ENCODE peak calls at places on chromosomes 4 and X, in seven cellular contexts. T is stomach, Y is suprapubic skin, H is uterus, J is testis, X is IMR-90, S is K562. O is an unnamed sample.

GRCh38 chr4:88087004-88087403 is 71.4 kb downstream of the ABCG2 start:
- DNase-seq in S (no peak), Y (no peak), H (no peak), T (no peak), J (no peak), X (no peak), O (no peak)

GRCh38 chr4:7252051-7252450 is 59.7 kb downstream of the SORCS2 start:
- DNase-seq in H (no peak), J (no peak), Y (no peak), S (no peak), T (no peak), X (no peak), O (no peak)

GRCh38 chr4:13907255-13907751 is 279.8 kb upstream of the BOD1L1 start:
- DNase-seq in S (no peak), T (no peak), X (peak; percentile 99), J (no peak), Y (no peak), H (no peak), O (no peak)

GRCh38 chr4:92236907-92237306 is 66.9 kb upstream of the GRID2 start:
- DNase-seq in T (no peak), X (peak; percentile 77), S (no peak), J (no peak), Y (no peak), H (no peak), O (no peak)

GRCh38 chr4:41927761-41928499 is 7.3 kb upstream of the TMEM33 start:
- DNase-seq in T (no peak), X (no peak), J (no peak), Y (no peak), S (no peak), H (no peak), O (no peak)

GRCh38 chr4:67549123-67549522 is 3.8 kb upstream of the CENPC start:
- DNase-seq in S (no peak), J (no peak), X (no peak), Y (no peak), T (no peak), H (no peak), O (peak; percentile 54)

GRCh38 chr4:158170691-158171455 is 2.0 kb downstream of the GASK1B start:
- DNase-seq in J (peak; percentile 84), T (no peak), Y (peak; percentile 67), S (peak; percentile 25), X (peak; percentile 23), H (peak; percentile 72), O (peak; percentile 75)

GRCh38 chr4:170497729-170498128 is 408.0 kb upstream of the AADAT start:
- DNase-seq in Y (no peak), S (no peak), X (no peak), H (no peak), T (no peak), J (no peak), O (no peak)

GRCh38 chrX:136065044-136065671 is 79.9 kb downstream of the SLC9A6 start:
- DNase-seq in X (peak; percentile 47), J (no peak), H (peak; percentile 39), S (no peak), Y (no peak), T (no peak), O (no peak)

GRCh38 chr4:3706565-3707422 is 59.4 kb upstream of the ADRA2C start:
- DNase-seq in S (no peak), X (no peak), T (no peak), H (no peak), J (no peak), Y (peak; percentile 42), O (no peak)

GRCh38 chrX:17788439-17788838 is 51.1 kb downstream of the SCML1 start:
- DNase-seq in X (peak; percentile 16), S (peak; percentile 67), H (peak; percentile 36), J (peak; percentile 43), T (peak; percentile 39), Y (no peak), O (peak; percentile 26)

GRCh38 chrX:120795301-120795700 is 80.4 kb downstream of the CT47B1 start:
- DNase-seq in J (no peak), S (no peak), H (no peak), T (no peak), X (no peak), Y (no peak), O (no peak)

GRCh38 chrX:12563121-12563520 is 228.1 kb upstream of the PRPS2 start:
- DNase-seq in J (no peak), H (no peak), S (no peak), Y (no peak), T (no peak), X (peak; percentile 38), O (no peak)

GRCh38 chr4:5921981-5922380 is 29.1 kb upstream of the CRMP1 start:
- DNase-seq in X (no peak), H (no peak), Y (no peak), S (no peak), J (no peak), T (no peak), O (no peak)

GRCh38 chr4:144183165-144183564 is 42.6 kb upstream of the GYPA start:
- DNase-seq in H (no peak), S (no peak), J (no peak), T (no peak), X (no peak), Y (no peak), O (no peak)

GRCh38 chr4:1723131-1723801 is 1.9 kb downstream of the TACC3 start:
- DNase-seq in J (no peak), S (no peak), H (no peak), T (no peak), Y (no peak), X (no peak), O (no peak)

GRCh38 chr4:55849724-55850123 is 3.7 kb upstream of the EXOC1 start:
- DNase-seq in H (no peak), S (no peak), T (no peak), J (no peak), X (no peak), Y (no peak), O (no peak)

GRCh38 chr4:55851885-55852284 is 1.6 kb upstream of the EXOC1 start:
- DNase-seq in H (no peak), J (no peak), Y (no peak), T (no peak), S (no peak), X (no peak), O (no peak)

GRCh38 chr4:55854132-55854531 is 684 bp downstream of the EXOC1 start:
- DNase-seq in X (no peak), J (no peak), Y (no peak), H (no peak), S (no peak), T (no peak), O (peak; percentile 38)

GRCh38 chr4:55857586-55857985 is 4.1 kb downstream of the EXOC1 start:
- DNase-seq in Y (no peak), H (no peak), J (no peak), T (no peak), S (no peak), X (no peak), O (no peak)

DNA sequence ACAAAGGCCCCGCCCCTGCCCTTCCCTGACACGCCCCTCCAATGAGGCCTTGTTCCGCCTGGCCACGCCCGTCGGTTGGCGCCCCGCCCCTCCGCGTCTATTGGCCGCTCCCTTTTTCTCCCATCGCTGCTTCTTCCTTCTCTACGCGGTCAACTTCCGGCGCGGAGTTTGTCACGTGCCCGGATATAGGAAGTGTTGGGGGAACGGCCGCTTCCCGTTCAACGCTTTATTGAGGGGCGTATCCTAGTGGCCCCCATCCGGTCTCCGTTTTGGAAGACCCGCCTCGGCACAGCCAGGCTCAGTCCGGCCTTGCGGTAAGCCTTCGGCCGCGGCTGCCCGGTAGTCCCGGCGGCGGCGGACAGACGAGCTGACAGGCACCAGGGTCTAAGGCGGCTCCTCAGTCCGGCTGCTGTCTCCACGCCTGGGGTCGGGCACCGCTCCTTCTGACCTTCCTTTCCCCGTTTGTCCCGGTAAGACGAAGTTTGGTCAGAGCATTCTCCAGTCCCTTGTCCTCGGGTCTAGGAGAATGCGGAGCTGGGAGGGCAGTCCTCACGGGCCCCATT is at the start of gene EXOC1:
- DNase-seq in X (peak; percentile 94), H (peak; percentile 99), Y (peak; percentile 100), S (peak; percentile 93), J (peak; percentile 99), T (peak; percentile 99), O (peak; percentile 97)
- TF ChIP-seq POLR2A in X (peak; percentile 76), H (no peak), Y (peak; percentile 51), S (peak; percentile 89), J (no peak), T (no peak), O (peak; percentile 71)

GRCh38 chr4:54067163-54067562 is 2.8 kb upstream of the CHIC2 start:
- DNase-seq in Y (peak; percentile 79), J (no peak), X (peak; percentile 71), S (no peak), T (peak; percentile 43), H (peak; percentile 60), O (peak; percentile 36)
- TF ChIP-seq POLR2A in Y (no peak), J (no peak), X (no peak), S (no peak), T (no peak), H (no peak), O (no peak)

GRCh38 chrX:119410854-119411253 is 11.7 kb downstream of the SLC25A43 start:
- DNase-seq in T (no peak), X (no peak), J (no peak), S (no peak), H (no peak), Y (no peak), O (no peak)
- TF ChIP-seq POLR2A in T (no peak), X (no peak), J (no peak), S (no peak), H (no peak), Y (no peak), O (no peak)

GRCh38 chrX:66014084-66014483 is 25.8 kb downstream of the VSIG4 start:
- DNase-seq in X (no peak), J (no peak), T (no peak), S (no peak), Y (no peak), H (no peak), O (no peak)

GRCh38 chrX:66014560-66014959 is 25.3 kb downstream of the VSIG4 start:
- DNase-seq in T (no peak), J (no peak), H (no peak), Y (no peak), X (no peak), S (no peak), O (no peak)

GRCh38 chrX:66015906-66016689 is 23.8 kb downstream of the VSIG4 start:
- DNase-seq in H (no peak), T (no peak), Y (no peak), S (peak; percentile 24), X (no peak), J (no peak), O (peak; percentile 6)

GRCh38 chrX:66016905-66017658 is 22.8 kb downstream of the VSIG4 start:
- DNase-seq in J (no peak), H (no peak), T (no peak), S (no peak), Y (no peak), X (no peak), O (peak; percentile 21)

DNA sequence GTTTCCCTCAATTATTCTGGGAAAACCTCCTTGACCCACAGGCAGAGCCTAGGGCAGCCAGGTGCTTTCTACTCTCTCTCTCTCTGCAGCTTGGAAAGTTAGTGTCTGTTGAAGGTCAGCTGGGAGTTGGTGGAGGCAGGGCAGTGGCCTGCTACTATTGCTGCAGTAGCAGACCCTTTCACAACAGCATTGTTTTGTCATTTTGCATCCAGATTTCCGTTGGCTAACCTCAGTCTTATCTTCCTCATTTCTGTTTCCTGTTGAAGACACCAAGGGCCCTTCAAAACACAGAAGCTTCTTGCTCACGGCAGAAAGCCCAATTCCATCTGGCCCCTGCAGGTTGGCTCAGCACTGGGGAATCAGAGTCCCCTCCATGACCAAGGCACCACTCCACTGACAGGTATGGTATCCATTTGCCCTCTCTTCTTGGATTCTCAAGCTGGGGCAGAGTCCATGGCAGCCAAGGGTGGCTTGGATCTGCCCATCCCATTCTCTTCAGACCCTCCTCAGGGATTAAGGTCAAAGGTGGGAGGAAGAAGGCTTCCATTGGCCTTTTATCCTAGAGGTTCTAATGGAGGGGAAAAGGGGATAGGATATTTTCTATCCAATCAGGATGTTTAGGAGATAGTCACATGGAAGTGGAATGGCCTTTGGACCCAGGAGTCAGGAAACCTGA is 24.6 kb downstream of the VSIG4 start:
- DNase-seq in J (no peak), H (no peak), Y (no peak), X (no peak), S (peak; percentile 72), T (no peak), O (peak; percentile 29)
- TF ChIP-seq POLR2A in J (no peak), H (no peak), Y (peak; percentile 28), X (no peak), S (peak; percentile 88), T (no peak), O (peak; percentile 56)